ENCODE peak calls at places on chromosomes 4 and X, in seven cellular contexts. H is BJ; W is stimulated activated CD4-positive, alpha-beta T cell treated with anti-CD3 and anti-CD28 coated beads, Interleukin-15, amount 100 ng/mL, for 48 hours; Q is NCI-H2171 treated with DMSO at 0.1 percent for 48 hours; F is MM.1S; C is GM13977; I is OCI-M1. G is an unnamed sample.

GRCh38 chrX:24149346-24150050 is at the start of gene ZFX:
- DNase-seq in H (no peak), W (peak), Q (peak), F (peak), C (peak), I (peak), G (peak)

GRCh38 chrX:46589977-46590723 is 16.6 kb downstream of the CHST7 start:
- DNase-seq in H (peak), W (no peak), Q (no peak), F (no peak), C (no peak), I (no peak), G (no peak)

GRCh38 chrX:41707218-41707617 is 16.8 kb upstream of the GPR82 start:
- DNase-seq in H (no peak), W (no peak), Q (no peak), F (no peak), C (no peak), I (no peak), G (no peak)

GRCh38 chr4:7973545-7973981 is 33.9 kb upstream of the AFAP1 start:
- DNase-seq in H (no peak), W (no peak), Q (no peak), F (no peak), C (no peak), I (no peak), G (no peak)

GRCh38 chr4:40820101-40820500 is 70.3 kb downstream of the NSUN7 start:
- DNase-seq in H (no peak), W (no peak), Q (no peak), F (no peak), C (no peak), I (no peak), G (no peak)

GRCh38 chr4:108166038-108166437 is 2.7 kb downstream of the LEF1 start:
- DNase-seq in H (no peak), W (peak), Q (no peak), F (peak), C (no peak), I (no peak), G (no peak)

GRCh38 chr4:169420291-169420690 is 149.5 kb upstream of the SH3RF1 start:
- DNase-seq in H (no peak), W (no peak), Q (no peak), F (no peak), C (no peak), I (no peak), G (no peak)

GRCh38 chr4:183855651-183856190 is 49.4 kb upstream of the STOX2 start:
- DNase-seq in H (no peak), W (no peak), Q (no peak), F (no peak), C (no peak), I (no peak), G (no peak)

GRCh38 chrX:18278448-18278847 is 57.8 kb upstream of the BEND2 start:
- DNase-seq in H (no peak), W (no peak), Q (peak), F (no peak), C (no peak), I (no peak), G (peak)

GRCh38 chr4:63036159-63036866 is 1372.9 kb downstream of the TECRL start:
- DNase-seq in H (no peak), W (no peak), Q (no peak), F (no peak), C (no peak), I (no peak), G (no peak)

GRCh38 chrX:1103360-1103759 is 109.1 kb downstream of the CRLF2 start:
- DNase-seq in H (no peak), W (no peak), Q (no peak), F (peak), C (no peak), I (no peak), G (no peak)

GRCh38 chrX:110667706-110668105 is 127.9 kb downstream of the CHRDL1 start:
- DNase-seq in H (no peak), W (no peak), Q (no peak), F (no peak), C (no peak), I (no peak), G (no peak)

GRCh38 chr4:121989715-121990114 is 37.9 kb upstream of the TRPC3 start:
- DNase-seq in H (no peak), W (no peak), Q (no peak), F (no peak), C (no peak), I (no peak), G (no peak)

GRCh38 chr4:184649971-184650855 is 675 bp downstream of the PRIMPOL start:
- DNase-seq in H (no peak), W (no peak), Q (peak), F (peak), C (no peak), I (peak), G (peak)

GRCh38 chr4:15690020-15690809 is 8.6 kb downstream of the FAM200B start:
- DNase-seq in H (peak), W (no peak), Q (no peak), F (no peak), C (no peak), I (no peak), G (peak)

GRCh38 chrX:91414710-91415109 is 19.9 kb upstream of the PABPC5 start:
- DNase-seq in H (no peak), W (no peak), Q (no peak), F (no peak), C (no peak), I (peak), G (no peak)

GRCh38 chr4:101037249-101037648 is 310.1 kb downstream of the PPP3CA start:
- DNase-seq in H (no peak), W (no peak), Q (no peak), F (no peak), C (no peak), I (no peak), G (no peak)

GRCh38 chr4:38759077-38759789 is 23.6 kb downstream of the TLR10 start:
- DNase-seq in H (no peak), W (peak), Q (no peak), F (peak), C (peak), I (peak), G (peak)

GRCh38 chr4:129218355-129218754 is 122.4 kb downstream of the C4orf33 start:
- DNase-seq in H (no peak), W (no peak), Q (peak), F (no peak), C (no peak), I (peak), G (no peak)

GRCh38 chr4:132203618-132204017 is 945.5 kb upstream of the PCDH10 start:
- DNase-seq in H (no peak), W (no peak), Q (no peak), F (no peak), C (no peak), I (no peak), G (no peak)

GRCh38 chrX:71870337-71871098 is 40.1 kb upstream of the NHSL2 start:
- DNase-seq in H (no peak), W (peak), Q (peak), F (peak), C (no peak), I (peak), G (no peak)

GRCh38 chr4:175511861-175512260 is 300.2 kb downstream of the GPM6A start:
- DNase-seq in H (no peak), W (no peak), Q (no peak), F (no peak), C (no peak), I (no peak), G (no peak)

GRCh38 chr4:155548173-155548572 is 118.5 kb upstream of the GUCY1A1 start:
- DNase-seq in H (no peak), W (no peak), Q (no peak), F (no peak), C (no peak), I (no peak), G (no peak)

GRCh38 chrX:11754958-11755645 is 2.9 kb upstream of the MSL3 start:
- DNase-seq in H (no peak), W (no peak), Q (no peak), F (no peak), C (no peak), I (no peak), G (peak)

GRCh38 chr4:100367451-100367850 is 150.4 kb downstream of the EMCN start:
- DNase-seq in H (no peak), W (no peak), Q (no peak), F (no peak), C (no peak), I (no peak), G (peak)

GRCh38 chrX:124386401-124386800 is 40.0 kb downstream of the SH2D1A start:
- DNase-seq in H (no peak), W (no peak), Q (no peak), F (no peak), C (no peak), I (no peak), G (no peak)

GRCh38 chr4:180028682-180029081 is 2214.5 kb upstream of the TENM3 start:
- DNase-seq in H (no peak), W (no peak), Q (peak), F (peak), C (no peak), I (peak), G (peak)

GRCh38 chr4:74733760-74734159 is 60.6 kb downstream of the BTC start:
- DNase-seq in H (no peak), W (no peak), Q (peak), F (no peak), C (no peak), I (no peak), G (no peak)

G was measured in MV-4-11.